ENCODE peak calls at places on chromosomes 5 and 9, in four cellular contexts. One of them, this sample, is unnamed.

GRCh38 chr5:20276061-20276958 is 288.3 kb upstream of the CDH18 start:
- DNase-seq in adrenal gland: peak; percentile 18
- DNase-seq in heart left ventricle: no peak
- DNase-seq in breast epithelium: no peak
- DNase-seq in this sample: no peak

GRCh38 chr9:82939451-82939850 is 123.5 kb downstream of the RASEF start:
- DNase-seq in adrenal gland: no peak
- DNase-seq in heart left ventricle: no peak
- DNase-seq in breast epithelium: no peak
- DNase-seq in this sample: no peak

GRCh38 chr9:136305822-136306690 is 2.2 kb upstream of the CCDC187 start:
- DNase-seq in breast epithelium: no peak
- DNase-seq in adrenal gland: no peak
- DNase-seq in heart left ventricle: no peak
- DNase-seq in this sample: peak; percentile 67

GRCh38 chr9:107351382-107352045 is 68.4 kb downstream of the RAD23B start:
- DNase-seq in adrenal gland: no peak
- DNase-seq in heart left ventricle: no peak
- DNase-seq in breast epithelium: no peak
- DNase-seq in this sample: no peak

GRCh38 chr5:10304932-10305331 is 2.8 kb downstream of the CMBL start:
- DNase-seq in heart left ventricle: no peak
- DNase-seq in breast epithelium: no peak
- DNase-seq in adrenal gland: no peak
- DNase-seq in this sample: no peak

GRCh38 chr5:120017523-120017922 is 388.2 kb downstream of the FAM170A start:
- DNase-seq in breast epithelium: no peak
- DNase-seq in adrenal gland: no peak
- DNase-seq in heart left ventricle: no peak
- DNase-seq in this sample: no peak

GRCh38 chr5:132471006-132471907 is 19.3 kb downstream of the IRF1 start:
- DNase-seq in heart left ventricle: peak; percentile 9
- DNase-seq in adrenal gland: peak; percentile 4
- DNase-seq in breast epithelium: peak; percentile 45
- DNase-seq in this sample: no peak

GRCh38 chr9:93900971-93901861 is 53.9 kb downstream of the BARX1 start:
- DNase-seq in heart left ventricle: no peak
- DNase-seq in adrenal gland: no peak
- DNase-seq in breast epithelium: peak; percentile 24
- DNase-seq in this sample: peak; percentile 7

GRCh38 chr5:43482490-43483064 is 1.1 kb downstream of the TMEM267 start:
- DNase-seq in heart left ventricle: no peak
- DNase-seq in adrenal gland: no peak
- DNase-seq in breast epithelium: no peak
- DNase-seq in this sample: no peak

GRCh38 chr9:126511426-126511825 is 102.3 kb upstream of the LMX1B start:
- DNase-seq in adrenal gland: no peak
- DNase-seq in heart left ventricle: no peak
- DNase-seq in breast epithelium: no peak
- DNase-seq in this sample: no peak

GRCh38 chr5:112691341-112691685 is 46.4 kb upstream of the APC start:
- DNase-seq in breast epithelium: no peak
- DNase-seq in adrenal gland: no peak
- DNase-seq in heart left ventricle: no peak
- DNase-seq in this sample: no peak

GRCh38 chr5:127723571-127723970 is 20.4 kb downstream of the CCDC192 start:
- DNase-seq in heart left ventricle: no peak
- DNase-seq in adrenal gland: peak; percentile 58
- DNase-seq in breast epithelium: no peak
- DNase-seq in this sample: peak; percentile 19

GRCh38 chr9:109913461-109913810 is 133.4 kb downstream of the PALM2AKAP2 start:
- DNase-seq in adrenal gland: no peak
- DNase-seq in breast epithelium: no peak
- DNase-seq in heart left ventricle: no peak
- DNase-seq in this sample: no peak

GRCh38 chr5:148790545-148791333 is 35.7 kb upstream of the ADRB2 start:
- DNase-seq in heart left ventricle: no peak
- DNase-seq in breast epithelium: no peak
- DNase-seq in adrenal gland: no peak
- DNase-seq in this sample: no peak

GRCh38 chr9:99401826-99402225 is 179.7 kb downstream of the SEC61B start:
- DNase-seq in heart left ventricle: no peak
- DNase-seq in breast epithelium: no peak
- DNase-seq in adrenal gland: no peak
- DNase-seq in this sample: no peak

GRCh38 chr9:129320575-129321311 is 142.7 kb upstream of the IER5L start:
- DNase-seq in breast epithelium: peak; percentile 62
- DNase-seq in heart left ventricle: peak; percentile 72
- DNase-seq in adrenal gland: peak; percentile 84
- DNase-seq in this sample: peak; percentile 52
- H3K4me3 ChIP-seq in breast epithelium: peak overlapping the region; percentile 66
- H3K4me3 ChIP-seq in heart left ventricle: peak overlapping the region; percentile 60
- H3K4me3 ChIP-seq in adrenal gland: peak overlapping the region; percentile 15
- H3K4me3 ChIP-seq in this sample: no peak overlapping the region

GRCh38 chr9:89182369-89182768 is 3.8 kb upstream of the SHC3 start:
- DNase-seq in heart left ventricle: no peak
- DNase-seq in adrenal gland: no peak
- DNase-seq in breast epithelium: no peak
- DNase-seq in this sample: no peak
- H3K4me1 ChIP-seq in heart left ventricle: no peaks in the 10 kb centered on the region
- H3K4me1 ChIP-seq in adrenal gland: peaks cover 24% of the 10 kb centered on the region
- H3K4me1 ChIP-seq in breast epithelium: peaks cover 5% of the 10 kb centered on the region
- H3K4me1 ChIP-seq in this sample: peaks cover 5% of the 10 kb centered on the region

GRCh38 chr9:114397848-114398605 is 10.2 kb upstream of the AKNA start:
- DNase-seq in breast epithelium: peak; percentile 97
- DNase-seq in heart left ventricle: peak; percentile 96
- DNase-seq in adrenal gland: peak; percentile 96
- DNase-seq in this sample: peak; percentile 97
- TF ChIP-seq CTCF in breast epithelium: peak; percentile 12
- TF ChIP-seq CTCF in heart left ventricle: no peak
- TF ChIP-seq CTCF in adrenal gland: no peak
- TF ChIP-seq CTCF in this sample: no peak

GRCh38 chr5:153168226-153168625 is 322.2 kb upstream of the GRIA1 start:
- DNase-seq in heart left ventricle: no peak
- DNase-seq in breast epithelium: no peak
- DNase-seq in adrenal gland: no peak
- DNase-seq in this sample: no peak
- H3K4me3 ChIP-seq in heart left ventricle: no peak overlapping the region
- H3K4me3 ChIP-seq in breast epithelium: no peak overlapping the region
- H3K4me3 ChIP-seq in adrenal gland: no peak overlapping the region
- H3K4me3 ChIP-seq in this sample: no peak overlapping the region

GRCh38 chr9:70933318-70933717 is 188.1 kb downstream of the TRPM3 start:
- DNase-seq in heart left ventricle: no peak
- DNase-seq in adrenal gland: no peak
- DNase-seq in breast epithelium: no peak
- DNase-seq in this sample: no peak
- H3K4me1 ChIP-seq in heart left ventricle: no peaks in the 10 kb centered on the region
- H3K4me1 ChIP-seq in adrenal gland: no peaks in the 10 kb centered on the region
- H3K4me1 ChIP-seq in breast epithelium: no peaks in the 10 kb centered on the region
- H3K4me1 ChIP-seq in this sample: no peaks in the 10 kb centered on the region

This sample was measured in pancreas.